ENCODE peak calls at places on chromosomes 7 and 10, in five cellular contexts. Q is posterior vena cava, U is nucleus accumbens, Z is midbrain, G is ACHN. N is an unnamed sample.

GRCh38 chr10:62047960-62048383 is 146.5 kb downstream of the ARID5B start:
- DNase-seq in Q (no peak), U (no peak), Z (no peak), G (no peak), N (no peak)

GRCh38 chr7:108268200-108268820 is 138.1 kb upstream of the LAMB4 start:
- DNase-seq in Q (no peak), U (no peak), Z (no peak), G (peak; percentile 67), N (no peak)

GRCh38 chr7:157932498-157933218 is 595.9 kb downstream of the DNAJB6 start:
- DNase-seq in Q (no peak), U (no peak), Z (no peak), G (peak; percentile 10), N (peak; percentile 25)

GRCh38 chr7:99386584-99387238 is 12.2 kb downstream of the ARPC1B start:
- DNase-seq in Q (no peak), U (no peak), Z (no peak), G (peak; percentile 70), N (no peak)

GRCh38 chr7:115679976-115680375 is 350.6 kb downstream of the TFEC start:
- DNase-seq in Q (no peak), U (no peak), Z (peak; percentile 12), G (peak; percentile 76), N (peak; percentile 1)

GRCh38 chr7:149719050-149719899 is 54.1 kb downstream of the ZNF467 start:
- DNase-seq in Q (peak; percentile 73), U (no peak), Z (no peak), G (no peak), N (no peak)

GRCh38 chr10:108421256-108421655 is 1256.8 kb upstream of the SORCS1 start:
- DNase-seq in Q (no peak), U (no peak), Z (no peak), G (no peak), N (no peak)

GRCh38 chr7:107007004-107007891 is 37.3 kb upstream of the PRKAR2B start:
- DNase-seq in Q (no peak), U (no peak), Z (no peak), G (no peak), N (no peak)

GRCh38 chr10:44437837-44438752 is 53.2 kb upstream of the CXCL12 start:
- DNase-seq in Q (peak; percentile 82), U (no peak), Z (peak; percentile 32), G (no peak), N (no peak)

GRCh38 chr7:154505362-154505761 is 453.2 kb downstream of the DPP6 start:
- DNase-seq in Q (no peak), U (no peak), Z (no peak), G (no peak), N (no peak)

GRCh38 chr10:93496322-93497041 is at the start of gene CEP55:
- DNase-seq in Q (peak; percentile 98), U (peak; percentile 94), Z (peak; percentile 92), G (peak; percentile 96), N (peak; percentile 86)

GRCh38 chr10:18719811-18720210 is 60.6 kb downstream of the ARL5B start:
- DNase-seq in Q (no peak), U (no peak), Z (no peak), G (no peak), N (no peak)

GRCh38 chr10:82866424-82867020 is 991.5 kb downstream of the NRG3 start:
- DNase-seq in Q (no peak), U (no peak), Z (no peak), G (no peak), N (no peak)

GRCh38 chr7:21293771-21294170 is 134.1 kb upstream of the SP4 start:
- DNase-seq in Q (no peak), U (no peak), Z (no peak), G (no peak), N (no peak)

N was measured in caudate nucleus.